ENCODE peak calls at places on chromosomes 1 and 21, in six cellular contexts. Z is GM23338, U is IMR-90, B is K562, E is MM.1S, T is HCT116. K is an unnamed sample.

GRCh38 chr1:101532392-101532791 is 295.6 kb downstream of the S1PR1 start:
- DNase-seq in E (no peak), B (no peak), U (no peak), Z (no peak), T (no peak), K (no peak)

GRCh38 chr1:96076589-96076988 is 645.0 kb upstream of the PTBP2 start:
- DNase-seq in U (no peak), E (no peak), T (no peak), Z (no peak), B (no peak), K (no peak)

GRCh38 chr1:218765753-218766152 is 407.9 kb upstream of the LYPLAL1 start:
- DNase-seq in B (no peak), U (no peak), Z (no peak), E (no peak), T (no peak), K (no peak)

GRCh38 chr1:112636597-112637256 is 17.1 kb downstream of the CAPZA1 start:
- DNase-seq in U (no peak), E (no peak), T (no peak), Z (no peak), B (no peak), K (peak)

GRCh38 chr1:58439946-58440345 is 106.6 kb downstream of the OMA1 start:
- DNase-seq in E (no peak), B (no peak), Z (no peak), T (no peak), U (no peak), K (no peak)

GRCh38 chr1:18452550-18452949 is 28.2 kb upstream of the KLHDC7A start:
- DNase-seq in E (peak), U (no peak), B (peak), Z (peak), T (peak), K (no peak)

GRCh38 chr1:21815724-21816311 is 3.8 kb downstream of the LDLRAD2 start:
- DNase-seq in T (no peak), Z (no peak), B (no peak), E (no peak), U (peak), K (peak)

GRCh38 chr1:150281221-150281757 is 1.1 kb upstream of the CIART start:
- DNase-seq in B (peak), U (peak), E (peak), Z (peak), T (no peak), K (no peak)

GRCh38 chr1:172283766-172284165 is 136.7 kb upstream of the C1orf105 start:
- DNase-seq in B (no peak), U (no peak), E (no peak), Z (no peak), T (no peak), K (no peak)

GRCh38 chr1:19203440-19203839 is 6.6 kb downstream of the UBR4 start:
- DNase-seq in T (no peak), B (no peak), E (no peak), Z (no peak), U (peak), K (peak)

GRCh38 chr1:86769065-86769464 is 64.7 kb downstream of the SH3GLB1 start:
- DNase-seq in B (no peak), Z (no peak), U (no peak), T (no peak), E (no peak), K (no peak)

GRCh38 chr1:162873671-162874666 is 13.0 kb upstream of the CCDC190 start:
- DNase-seq in B (no peak), U (peak), Z (peak), E (no peak), T (no peak), K (no peak)

GRCh38 chr21:16418663-16419062 is 688.9 kb downstream of the USP25 start:
- DNase-seq in Z (no peak), E (no peak), B (no peak), T (no peak), U (no peak), K (no peak)
- H3K4me3 ChIP-seq in Z (no peak), E (no peak), B (no peak), T (no peak), U (no peak), K (no peak)

DNA sequence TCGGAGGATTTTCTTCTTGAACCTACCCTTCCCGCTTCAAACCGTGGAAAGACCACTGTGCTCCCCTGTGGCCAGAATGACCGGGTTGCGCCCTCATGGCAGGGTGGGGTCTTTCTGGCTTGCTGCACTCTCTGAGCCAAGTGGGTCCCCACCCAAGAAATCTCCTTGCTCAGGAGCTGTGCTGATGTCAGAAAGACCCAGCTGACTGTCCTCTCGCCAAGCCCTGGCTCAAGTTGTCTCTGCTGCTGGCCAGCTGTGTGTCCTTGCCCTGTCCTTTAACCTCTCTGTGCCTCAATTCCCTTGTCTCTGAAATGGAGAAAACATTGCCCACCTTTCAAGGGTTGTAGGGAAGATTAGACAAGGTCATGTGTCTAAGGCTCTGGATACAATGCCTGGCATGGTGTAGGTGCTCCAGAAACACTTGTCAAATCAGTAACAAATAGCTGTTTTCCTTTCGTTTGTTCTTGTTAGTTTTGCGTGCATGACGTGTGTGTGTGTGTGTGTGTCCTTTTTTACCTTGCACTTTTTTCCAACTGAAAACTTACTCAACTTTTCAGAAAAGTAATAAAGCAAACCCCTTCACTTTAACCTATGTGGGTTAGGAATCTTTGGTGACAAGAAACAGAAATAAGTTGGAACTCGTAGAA is 41.1 kb upstream of the RPL11 start:
- DNase-seq in Z (no peak), E (no peak), U (no peak), T (no peak), B (no peak), K (no peak)
- H2AFZ ChIP-seq in Z (no peak), E (no peak), U (no peak), T (no peak), B (no peak), K (no peak)

DNA sequence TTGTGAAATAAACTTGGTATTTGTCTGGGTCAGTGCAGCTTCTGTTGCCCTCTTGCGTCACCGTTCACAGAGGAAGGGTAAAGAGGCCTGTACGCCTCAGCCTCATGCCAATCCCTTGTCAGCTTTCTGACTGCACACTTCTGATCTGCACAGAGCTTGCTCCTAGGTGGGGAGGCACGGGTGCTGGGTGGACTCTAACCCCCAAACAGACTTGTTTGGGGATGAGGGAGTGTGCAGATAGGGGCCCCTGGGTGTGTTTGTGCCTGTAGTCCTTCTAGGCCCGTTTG is 803 bp upstream of the B4GALT2 start:
- DNase-seq in U (no peak), B (no peak), T (no peak), E (no peak), Z (no peak), K (peak)
- H3K4me3 ChIP-seq in U (peak), B (peak), T (peak), E (peak), Z (peak), K (no peak)

GRCh38 chr1:160956966-160957365 is 2.4 kb upstream of the ITLN2 start:
- DNase-seq in U (no peak), T (no peak), B (no peak), Z (no peak), E (no peak), K (no peak)

GRCh38 chr1:160963521-160963920 is 8.9 kb upstream of the ITLN2 start:
- DNase-seq in Z (no peak), T (no peak), U (no peak), E (no peak), B (no peak), K (no peak)

DNA sequence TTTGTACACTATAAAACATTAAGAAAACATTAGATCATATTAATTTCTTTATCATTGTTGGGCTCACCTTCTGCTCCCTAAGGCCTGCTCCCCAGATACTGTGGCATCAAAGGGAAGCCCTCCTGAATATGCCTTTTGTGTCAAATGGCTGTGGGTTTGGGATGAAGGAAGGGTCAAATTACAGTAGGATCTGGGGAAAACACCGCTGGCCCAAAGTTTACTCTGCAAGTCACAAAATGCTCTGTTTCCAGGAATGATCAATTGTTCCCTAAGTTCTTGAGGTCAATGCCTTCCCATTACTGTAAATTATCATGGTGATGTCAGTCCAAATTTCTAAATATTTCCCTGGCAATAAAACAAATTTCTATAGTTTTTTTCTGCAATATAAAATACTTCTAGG is 6.8 kb upstream of the ITLN2 start:
- DNase-seq in T (no peak), U (no peak), Z (peak), B (no peak), E (no peak), K (no peak)
- H2AFZ ChIP-seq in T (no peak), U (no peak), Z (no peak), B (no peak), E (no peak), K (no peak)

GRCh38 chr1:82366694-82367093 is 566.0 kb downstream of the ADGRL2 start:
- DNase-seq in U (no peak), B (no peak), E (no peak), Z (no peak), T (no peak), K (no peak)
- H3K4me3 ChIP-seq in U (no peak), B (no peak), E (no peak), Z (no peak), T (no peak), K (no peak)

GRCh38 chr1:88662723-88663122 is 21.4 kb upstream of the PKN2 start:
- DNase-seq in Z (no peak), U (no peak), E (no peak), T (no peak), B (no peak), K (no peak)
- H2AFZ ChIP-seq in Z (peak), U (no peak), E (no peak), T (no peak), B (no peak), K (no peak)

DNA sequence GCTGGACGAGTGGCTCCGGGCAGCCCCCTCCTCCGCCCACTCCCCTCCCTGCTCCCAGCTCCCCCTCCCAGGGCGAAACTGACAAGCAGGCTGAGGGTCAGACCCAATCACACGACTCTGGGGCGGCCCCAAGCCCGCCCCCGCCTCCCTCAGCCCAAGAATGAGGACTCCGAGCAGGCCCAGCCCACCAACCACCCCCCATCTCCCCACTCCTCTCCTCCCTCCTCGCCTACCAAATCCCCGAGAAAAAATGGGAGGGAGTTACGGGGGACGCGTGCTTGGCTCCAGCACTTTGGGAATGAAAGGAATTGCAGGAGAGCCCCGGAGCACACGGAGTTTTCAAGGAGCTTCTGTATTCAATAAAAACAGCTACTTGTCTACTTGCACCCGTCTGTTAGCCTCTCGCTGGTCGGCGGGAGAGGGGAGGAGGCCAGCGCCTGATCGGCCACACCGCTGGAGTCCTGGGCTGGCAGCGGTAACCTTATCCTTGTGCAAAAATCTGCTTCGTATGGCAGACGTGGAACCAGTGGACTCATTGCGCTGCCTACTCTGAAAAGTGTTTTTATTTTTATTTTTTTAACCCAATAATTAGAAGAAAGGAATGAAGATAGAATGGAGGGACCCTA is 316 bp upstream of the COL11A1 start:
- DNase-seq in Z (peak), E (no peak), U (no peak), B (no peak), T (no peak), K (peak)
- H3K4me3 ChIP-seq in Z (peak), E (no peak), U (peak), B (no peak), T (no peak), K (peak)

DNA sequence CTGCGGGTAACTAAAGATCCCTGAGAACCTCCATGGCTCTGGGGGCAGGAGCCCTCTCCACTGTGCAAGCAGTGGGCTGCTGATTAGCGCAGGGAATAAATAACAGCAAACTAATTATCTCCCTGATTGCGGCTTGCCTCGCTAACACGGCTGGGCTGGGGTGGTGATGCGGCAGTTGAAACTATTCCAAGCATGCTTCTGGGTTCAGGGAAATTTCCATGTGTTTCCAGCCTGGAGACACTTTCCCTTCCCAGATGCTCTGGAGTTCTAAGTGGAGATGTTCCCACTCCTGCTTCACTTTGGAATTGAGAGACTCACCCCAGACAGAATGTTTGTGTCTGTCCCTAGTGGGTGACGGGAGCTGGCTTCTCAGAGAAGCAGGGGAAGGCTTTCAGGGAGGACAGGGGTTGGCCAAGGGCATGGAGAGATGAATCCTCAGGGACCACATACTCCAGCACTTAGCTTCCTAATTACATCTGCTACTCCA is 12.0 kb upstream of the AMIGO1 start:
- DNase-seq in Z (no peak), U (no peak), T (no peak), E (no peak), B (no peak), K (peak)
- H2AFZ ChIP-seq in Z (peak), U (no peak), T (no peak), E (no peak), B (no peak), K (no peak)